ENCODE peak calls at places on chromosome 9, in five cellular contexts. T, V, B, K and X are unnamed samples.

GRCh38 chr9:133664651-133665050 is 28.5 kb downstream of the DBH start:
- ATAC-seq in K (peak; percentile 16), B (no peak), V (no peak), T (no peak), X (no peak)

GRCh38 chr9:126218726-126219125 is 107.9 kb upstream of the MVB12B start:
- ATAC-seq in B (no peak), T (no peak), V (no peak), K (no peak), X (no peak)

GRCh38 chr9:87323933-87324332 is 173.7 kb upstream of the DAPK1 start:
- ATAC-seq in V (no peak), B (no peak), K (no peak), T (no peak), X (peak; percentile 22)

GRCh38 chr9:18728642-18729041 is 254.7 kb downstream of the ADAMTSL1 start:
- ATAC-seq in K (no peak), T (no peak), B (no peak), V (no peak), X (no peak)

GRCh38 chr9:114365194-114365593 is 22.6 kb downstream of the AKNA start:
- ATAC-seq in K (no peak), T (no peak), B (no peak), V (no peak), X (no peak)

GRCh38 chr9:96413312-96414221 is 4.6 kb downstream of the ZNF367 start:
- ATAC-seq in B (no peak), T (no peak), K (no peak), V (no peak), X (no peak)

GRCh38 chr9:100445161-100445902 is 18.4 kb downstream of the MSANTD3 start:
- ATAC-seq in K (no peak), B (no peak), V (peak; percentile 31), T (no peak), X (no peak)

GRCh38 chr9:121286973-121287721 is 19.2 kb downstream of the GSN start:
- ATAC-seq in K (peak; percentile 72), B (peak; percentile 90), V (peak; percentile 85), T (peak; percentile 88), X (peak; percentile 74)

GRCh38 chr9:77019010-77019809 is at the start of gene FOXB2:
- ATAC-seq in B (peak; percentile 14), V (no peak), K (no peak), T (no peak), X (no peak)

GRCh38 chr9:34568133-34568532 is 21.4 kb downstream of the CNTFR start:
- ATAC-seq in V (no peak), K (no peak), B (no peak), T (no peak), X (no peak)

GRCh38 chr9:131543141-131543540 is 2.2 kb upstream of the PRRT1B start:
- ATAC-seq in B (no peak), T (no peak), V (no peak), K (no peak), X (no peak)

GRCh38 chr9:112945620-112946208 is 55.0 kb upstream of the SLC46A2 start:
- ATAC-seq in B (peak; percentile 64), T (no peak), V (peak; percentile 93), K (peak; percentile 100), X (no peak)

GRCh38 chr9:83020327-83020726 is 42.6 kb downstream of the RASEF start:
- ATAC-seq in K (no peak), B (no peak), V (no peak), T (no peak), X (no peak)

GRCh38 chr9:136499935-136500910 is 17.4 kb upstream of the SEC16A start:
- ATAC-seq in V (no peak), T (no peak), K (peak; percentile 52), B (no peak), X (no peak)

GRCh38 chr9:19665146-19665863 is 123.5 kb downstream of the SLC24A2 start:
- ATAC-seq in V (no peak), T (no peak), K (no peak), B (no peak), X (no peak)

GRCh38 chr9:20997503-20998076 is 33.9 kb downstream of the HACD4 start:
- ATAC-seq in K (no peak), B (no peak), T (no peak), V (no peak), X (no peak)

GRCh38 chr9:91489391-91489899 is 65.8 kb upstream of the NFIL3 start:
- ATAC-seq in B (no peak), K (no peak), V (no peak), T (no peak), X (no peak)

GRCh38 chr9:126668058-126668457 is 54.3 kb downstream of the LMX1B start:
- ATAC-seq in K (no peak), B (no peak), T (no peak), V (no peak), X (no peak)

GRCh38 chr9:112971415-112971814 is 40.6 kb downstream of the ZNF883 start:
- ATAC-seq in V (peak; percentile 47), B (no peak), T (no peak), K (peak; percentile 54), X (no peak)

GRCh38 chr9:1580215-1580614 is 434.9 kb upstream of the SMARCA2 start:
- ATAC-seq in V (no peak), T (no peak), K (no peak), B (no peak), X (no peak)

GRCh38 chr9:136847065-136847826 is 2.0 kb upstream of the PHPT1 start:
- ATAC-seq in K (peak; percentile 1), B (peak; percentile 0), T (no peak), V (peak; percentile 49), X (peak; percentile 3)

GRCh38 chr9:84863372-84863771 is 193.8 kb downstream of the NTRK2 start:
- ATAC-seq in K (no peak), T (no peak), V (no peak), B (no peak), X (no peak)
- TF ChIP-seq EP300 in K (no peak), T (no peak), V (no peak), B (no peak), X (no peak)

GRCh38 chr9:546797-547223 is 294.7 kb upstream of the DMRT1 start:
- ATAC-seq in T (no peak), B (no peak), V (peak; percentile 52), K (peak; percentile 50), X (peak; percentile 72)
- TF ChIP-seq CTCF in T (no peak), B (peak; percentile 39), V (peak; percentile 25), K (peak; percentile 44), X (peak; percentile 32)

DNA sequence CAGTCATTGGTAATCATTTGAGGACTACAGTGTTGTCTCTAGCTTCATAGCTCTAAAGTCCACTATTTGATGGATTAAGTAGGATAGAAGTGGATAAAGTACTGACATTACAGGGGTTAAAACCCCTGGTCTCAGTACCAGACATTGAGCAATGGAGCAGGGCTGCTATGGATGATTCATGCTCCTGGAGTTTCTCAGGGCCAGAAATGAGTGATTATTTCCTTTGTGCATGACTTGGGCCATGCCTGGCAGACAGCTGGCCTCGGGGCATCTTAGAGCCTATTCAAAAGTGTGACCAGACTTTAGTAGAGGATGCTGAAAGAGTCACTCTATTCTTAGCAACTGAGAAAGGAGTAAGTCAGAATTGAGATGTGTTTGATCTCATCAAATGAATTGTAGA is 350.7 kb upstream of the TLE4 start:
- ATAC-seq in T (no peak), K (no peak), V (no peak), B (peak; percentile 91), X (no peak)
- TF ChIP-seq EP300 in T (no peak), K (no peak), V (no peak), B (peak; percentile 31), X (no peak)

GRCh38 chr9:97470076-97470475 is 31.4 kb upstream of the TMOD1 start:
- ATAC-seq in K (no peak), T (no peak), V (peak; percentile 35), B (no peak), X (no peak)
- TF ChIP-seq CTCF in K (peak; percentile 26), T (no peak), V (peak; percentile 44), B (no peak), X (peak; percentile 58)

GRCh38 chr9:109846781-109847180 is 66.8 kb downstream of the PALM2AKAP2 start:
- ATAC-seq in K (no peak), V (no peak), T (no peak), B (no peak), X (no peak)
- TF ChIP-seq EP300 in K (no peak), V (no peak), T (no peak), B (no peak), X (no peak)

GRCh38 chr9:124122813-124123462 is 111.4 kb downstream of the LHX2 start:
- ATAC-seq in B (peak; percentile 32), T (no peak), K (peak; percentile 27), V (no peak), X (no peak)
- TF ChIP-seq CTCF in B (peak; percentile 35), T (no peak), K (peak; percentile 15), V (peak; percentile 49), X (no peak)